ENCODE peak calls at places on chromosomes 11 and 22, in six cellular contexts. E is transverse colon, Y is AG04450, U is cardiac muscle cell, N is lower lobe of right lung, P is PC-3. A is an unnamed sample. For H3K27me3, the result is how much of the 10 kb centered on the place peaks cover.

GRCh38 chr11:130964393-130964792 is 48.1 kb upstream of the SNX19 start:
- DNase-seq in E (no peak), Y (no peak), U (no peak), N (no peak), P (no peak), A (peak)

GRCh38 chr11:116072776-116073175 is 568.6 kb upstream of the CADM1 start:
- DNase-seq in E (no peak), Y (no peak), U (no peak), N (no peak), P (no peak), A (no peak)

GRCh38 chr22:48888466-48889208 is 939.0 kb downstream of the BRD1 start:
- DNase-seq in E (no peak), Y (no peak), U (no peak), N (peak), P (no peak), A (no peak)

GRCh38 chr11:111407652-111408051 is 28.6 kb upstream of the POU2AF1 start:
- DNase-seq in E (no peak), Y (no peak), U (no peak), N (no peak), P (no peak), A (no peak)

GRCh38 chr22:43481528-43482309 is 69.9 kb downstream of the MPPED1 start:
- DNase-seq in E (no peak), Y (no peak), U (no peak), N (no peak), P (no peak), A (no peak)

GRCh38 chr11:31702966-31703365 is 108.2 kb downstream of the PAX6 start:
- DNase-seq in E (no peak), Y (no peak), U (no peak), N (no peak), P (peak), A (peak)

GRCh38 chr22:39917776-39918493 is 17.1 kb downstream of the GRAP2 start:
- DNase-seq in E (no peak), Y (no peak), U (peak), N (no peak), P (no peak), A (peak)

GRCh38 chr11:124445646-124446139 is at the start of gene OR8B8:
- DNase-seq in E (no peak), Y (no peak), U (no peak), N (no peak), P (no peak), A (no peak)

GRCh38 chr11:11667056-11667455 is 45.3 kb upstream of the GALNT18 start:
- DNase-seq in E (no peak), Y (no peak), U (peak), N (no peak), P (peak), A (no peak)

GRCh38 chr11:105092255-105093239 is 47.0 kb downstream of the CARD18 start:
- DNase-seq in E (no peak), Y (no peak), U (peak), N (no peak), P (peak), A (peak)

GRCh38 chr11:110518809-110519514 is 89.2 kb downstream of the FDX1 start:
- DNase-seq in E (no peak), Y (no peak), U (peak), N (no peak), P (no peak), A (no peak)

GRCh38 chr22:46052801-46053562 is 76.0 kb upstream of the WNT7B start:
- DNase-seq in E (peak), Y (no peak), U (peak), N (peak), P (peak), A (no peak)

GRCh38 chr11:118241191-118242098 is 10.7 kb downstream of the MPZL3 start:
- DNase-seq in E (peak), Y (no peak), U (peak), N (peak), P (peak), A (peak)

GRCh38 chr11:66080055-66080817 is 10.2 kb downstream of the PACS1 start:
- DNase-seq in E (peak), Y (no peak), U (peak), N (no peak), P (peak), A (peak)

GRCh38 chr22:30435674-30436126 is 10.1 kb downstream of the MTFP1 start:
- DNase-seq in E (peak), Y (no peak), U (no peak), N (peak), P (no peak), A (no peak)

GRCh38 chr11:121226415-121227263 is 65.9 kb upstream of the SC5D start:
- DNase-seq in E (no peak), Y (no peak), U (no peak), N (no peak), P (no peak), A (no peak)

GRCh38 chr11:23540101-23540561 is 679.9 kb upstream of the CCDC179 start:
- DNase-seq in E (no peak), Y (peak), U (peak), N (no peak), P (peak), A (peak)

GRCh38 chr11:85534806-85535205 is 92.3 kb downstream of the DLG2 start:
- DNase-seq in E (no peak), Y (no peak), U (no peak), N (no peak), P (no peak), A (no peak)

GRCh38 chr22:26646158-26646557 is 11.2 kb upstream of the MIAT start:
- DNase-seq in E (no peak), Y (no peak), U (peak), N (no peak), P (no peak), A (no peak)

GRCh38 chr22:22248878-22249277 is 4.3 kb downstream of the VPREB1 start:
- DNase-seq in E (no peak), Y (no peak), U (no peak), N (no peak), P (no peak), A (no peak)

GRCh38 chr11:19811391-19811790 is 98.8 kb downstream of the NAV2 start:
- DNase-seq in E (no peak), Y (no peak), U (no peak), N (no peak), P (no peak), A (no peak)

GRCh38 chr11:121415861-121416260 is 36.3 kb upstream of the SORL1 start:
- DNase-seq in E (peak), Y (no peak), U (peak), N (no peak), P (peak), A (peak)

GRCh38 chr22:43862074-43862881 is at the start of gene SULT4A1:
- DNase-seq in E (no peak), Y (no peak), U (peak), N (no peak), P (no peak), A (no peak)

GRCh38 chr11:78291754-78292108 is 103.0 kb downstream of the USP35 start:
- DNase-seq in E (no peak), Y (no peak), U (no peak), N (no peak), P (no peak), A (no peak)

GRCh38 chr22:42430486-42431125 is 1.6 kb downstream of the NFAM1 start:
- DNase-seq in E (no peak), Y (no peak), U (no peak), N (no peak), P (no peak), A (no peak)

GRCh38 chr11:117809236-117810055 is 12.4 kb upstream of the DSCAML1 start:
- DNase-seq in E (peak), Y (no peak), U (peak), N (peak), P (peak), A (peak)

GRCh38 chr11:62574363-62575057 is 819 bp upstream of the EEF1G start:
- DNase-seq in E (peak), Y (no peak), U (peak), N (no peak), P (peak), A (no peak)

GRCh38 chr11:21268036-21268435 is 598.6 kb downstream of the NELL1 start:
- DNase-seq in E (no peak), Y (no peak), U (no peak), N (no peak), P (no peak), A (no peak)

GRCh38 chr11:1177020-1177770 is 19.4 kb downstream of the MUC5AC start:
- DNase-seq in E (no peak), Y (no peak), U (no peak), N (peak), P (no peak), A (no peak)

GRCh38 chr22:46056169-46057041 is 79.4 kb upstream of the WNT7B start:
- DNase-seq in E (peak), Y (no peak), U (no peak), N (peak), P (peak), A (no peak)

GRCh38 chr11:108912587-108912986 is 247.7 kb downstream of the DDX10 start:
- DNase-seq in E (no peak), Y (no peak), U (peak), N (no peak), P (no peak), A (peak)

GRCh38 chr11:75431533-75432525 is 1.2 kb downstream of the KLHL35 start:
- DNase-seq in E (no peak), Y (no peak), U (no peak), N (no peak), P (no peak), A (no peak)

GRCh38 chr11:69300124-69301032 is 6.4 kb downstream of the MYEOV start:
- DNase-seq in E (no peak), Y (no peak), U (no peak), N (no peak), P (peak), A (no peak)

GRCh38 chr22:26103023-26103422 is 66.2 kb upstream of the SEZ6L start:
- DNase-seq in E (no peak), Y (no peak), U (no peak), N (no peak), P (no peak), A (no peak)

GRCh38 chr11:16026849-16027248 is 329.5 kb downstream of the SOX6 start:
- DNase-seq in E (no peak), Y (no peak), U (no peak), N (no peak), P (no peak), A (no peak)

GRCh38 chr22:43546186-43546585 is 134.4 kb downstream of the MPPED1 start:
- DNase-seq in E (no peak), Y (no peak), U (no peak), N (no peak), P (no peak), A (no peak)

GRCh38 chr11:17852246-17852645 is 117.7 kb downstream of the KCNC1 start:
- DNase-seq in E (no peak), Y (no peak), U (no peak), N (no peak), P (no peak), A (peak)

GRCh38 chr11:94776351-94777321 is 8.5 kb downstream of the AMOTL1 start:
- DNase-seq in E (no peak), Y (no peak), U (peak), N (peak), P (peak), A (peak)

GRCh38 chr11:38530226-38530625 is 1932.2 kb upstream of the RAG2 start:
- DNase-seq in E (no peak), Y (no peak), U (no peak), N (no peak), P (peak), A (no peak)

GRCh38 chr11:121723261-121723741 is 270.5 kb upstream of the SORL1-AS1 start:
- DNase-seq in E (no peak), Y (no peak), U (peak), N (no peak), P (no peak), A (no peak)

GRCh38 chr11:36153581-36153980 is 135.6 kb downstream of the COMMD9 start:
- DNase-seq in E (no peak), Y (no peak), U (peak), N (no peak), P (no peak), A (no peak)
- TF ChIP-seq CTCF in E (no peak), Y (peak), U (no peak), N (no peak), P (no peak), A (no peak)

DNA sequence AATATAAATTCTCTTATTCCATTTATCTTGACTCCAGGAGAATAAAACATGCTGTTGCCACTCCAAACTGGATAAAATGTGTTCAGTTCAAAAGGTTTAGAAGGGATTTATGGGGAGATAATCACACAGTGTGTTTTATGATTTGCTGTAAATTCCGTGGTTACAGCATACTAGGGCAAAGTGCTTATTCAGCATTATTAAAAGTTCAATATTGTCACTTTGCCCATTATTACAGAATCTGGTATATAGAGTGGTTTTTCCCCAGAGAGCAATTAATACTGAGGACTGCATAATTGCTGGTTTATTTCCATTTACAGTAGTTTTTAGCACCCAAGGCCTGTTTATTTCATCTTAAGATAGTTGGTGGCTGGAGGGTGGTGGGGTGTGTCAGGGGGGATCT is 781.0 kb upstream of the RAG2 start:
- DNase-seq in E (no peak), Y (no peak), U (no peak), N (no peak), P (no peak), A (no peak)
- H3K4me3 ChIP-seq in E (no peak), Y (no peak), U (no peak), N (no peak), P (no peak), A (no peak)

DNA sequence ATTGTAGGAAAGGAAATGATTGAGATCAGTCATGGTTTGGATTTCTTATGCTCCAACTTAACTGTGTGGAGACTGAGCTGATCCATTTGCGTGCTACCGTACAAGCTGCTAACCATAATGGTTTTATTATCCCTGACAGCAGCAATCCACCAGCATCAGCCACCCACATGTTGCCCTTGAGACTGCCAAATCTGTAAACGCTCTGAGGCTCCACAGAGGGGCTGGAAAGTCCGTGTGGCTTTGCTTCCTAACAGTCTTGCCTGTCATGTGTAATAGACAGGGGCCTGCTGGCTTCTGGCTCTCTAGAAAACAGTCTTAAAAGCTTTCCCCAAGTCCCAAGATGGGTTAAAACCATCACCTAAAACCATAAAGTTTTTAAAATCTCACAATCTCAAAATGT is 30.1 kb downstream of the ATG16L2 start:
- DNase-seq in E (no peak), Y (peak), U (peak), N (no peak), P (no peak), A (no peak)
- H3K27me3 ChIP-seq in E (under half), Y (under half), U (under half), N (under half), P (under half), A (under half)

GRCh38 chr11:10309163-10310093 is 4.6 kb downstream of the ADM start:
- DNase-seq in E (peak), Y (no peak), U (peak), N (peak), P (peak), A (peak)
- TF ChIP-seq CTCF in E (no peak), Y (no peak), U (no peak), N (no peak), P (no peak), A (no peak)

DNA sequence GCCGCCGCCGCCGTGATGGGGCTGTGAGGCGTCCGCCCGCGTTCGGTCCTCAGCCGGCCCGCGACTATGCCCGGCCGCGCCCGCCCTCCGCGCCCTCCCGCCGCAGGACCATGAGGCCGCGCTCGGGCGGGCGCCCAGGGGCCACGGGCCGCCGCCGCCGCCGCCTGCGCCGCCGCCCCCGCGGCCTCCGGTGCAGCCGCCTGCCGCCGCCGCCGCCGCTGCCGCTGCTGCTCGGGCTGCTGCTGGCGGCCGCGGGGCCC is 215 bp downstream of the ZNRF3 start:
- DNase-seq in E (no peak), Y (no peak), U (no peak), N (no peak), P (no peak), A (no peak)
- H3K4me3 ChIP-seq in E (peak), Y (peak), U (peak), N (peak), P (peak), A (peak)

GRCh38 chr22:38566726-38567504 is 3.1 kb downstream of the DMC1 start:
- DNase-seq in E (no peak), Y (no peak), U (peak), N (no peak), P (no peak), A (no peak)

GRCh38 chr22:38569181-38569971 is 607 bp downstream of the DMC1 start:
- DNase-seq in E (peak), Y (no peak), U (no peak), N (no peak), P (no peak), A (no peak)

GRCh38 chr22:38567531-38568245 is 2.3 kb downstream of the DMC1 start:
- DNase-seq in E (no peak), Y (no peak), U (no peak), N (no peak), P (no peak), A (peak)

GRCh38 chr22:38564669-38565068 is 5.3 kb downstream of the DMC1 start:
- DNase-seq in E (no peak), Y (no peak), U (no peak), N (no peak), P (no peak), A (no peak)

DNA sequence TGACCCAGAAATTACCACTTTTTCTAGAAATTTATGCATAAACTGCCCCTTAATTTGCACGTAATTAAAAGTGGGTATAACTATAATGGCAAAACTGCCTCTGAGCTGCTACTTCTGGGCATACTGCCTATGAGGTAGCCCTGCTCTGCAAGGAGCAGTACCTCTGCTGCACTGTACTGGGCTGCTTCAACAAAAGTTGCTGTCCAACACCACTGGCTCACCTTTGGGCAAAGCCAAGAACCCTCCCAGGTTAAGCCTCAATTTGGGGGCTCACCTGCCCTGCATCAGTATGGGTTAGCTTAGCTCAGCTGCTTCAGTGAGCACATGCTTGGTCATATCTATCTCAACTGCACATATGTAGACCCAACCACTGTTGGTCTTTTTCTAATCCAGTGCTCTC is 4.5 kb downstream of the DMC1 start:
- DNase-seq in E (no peak), Y (no peak), U (no peak), N (no peak), P (no peak), A (no peak)
- H3K27me3 ChIP-seq in E (under half), Y (under half), U (under half), N (under half), P (under half), A (under half)

GRCh38 chr11:71371674-71372069 is 76.5 kb downstream of the DHCR7 start:
- DNase-seq in E (no peak), Y (no peak), U (no peak), N (no peak), P (no peak), A (no peak)

GRCh38 chr11:71370895-71371673 is 77.1 kb downstream of the DHCR7 start:
- DNase-seq in E (no peak), Y (no peak), U (no peak), N (no peak), P (no peak), A (no peak)

GRCh38 chr11:71370020-71370747 is 78.0 kb downstream of the DHCR7 start:
- DNase-seq in E (no peak), Y (no peak), U (no peak), N (no peak), P (no peak), A (no peak)

GRCh38 chr11:71373791-71374454 is 74.3 kb downstream of the DHCR7 start:
- DNase-seq in E (no peak), Y (no peak), U (no peak), N (no peak), P (no peak), A (no peak)

GRCh38 chr11:71372693-71373657 is 75.2 kb downstream of the DHCR7 start:
- DNase-seq in E (no peak), Y (peak), U (peak), N (no peak), P (peak), A (peak)
- TF ChIP-seq CTCF in E (no peak), Y (peak), U (peak), N (no peak), P (peak), A (peak)

A was measured in bronchial epithelial cell.